ENCODE peak calls at places on chromosomes 3 and 15, in seven cellular contexts. Q is neural crest cell, I is progenitor cell of endocrine pancreas, K is GM13977, E is AG04449, R is B cell, P is HFF-Myc. V is an unnamed sample.

GRCh38 chr3:21531909-21532308 is 219.1 kb downstream of the ZNF385D start:
- DNase-seq in Q (no peak), I (no peak), K (no peak), E (no peak), R (no peak), P (no peak), V (no peak)

GRCh38 chr15:62187910-62188309 is 22.8 kb upstream of the C2CD4B start:
- DNase-seq in Q (no peak), I (no peak), K (no peak), E (no peak), R (no peak), P (no peak), V (no peak)

GRCh38 chr15:68650901-68651709 is 72.3 kb downstream of the CORO2B start:
- DNase-seq in Q (peak), I (peak), K (peak), E (no peak), R (peak), P (no peak), V (no peak)

GRCh38 chr3:144622845-144623244 is 651.2 kb downstream of the DIPK2A start:
- DNase-seq in Q (no peak), I (no peak), K (no peak), E (no peak), R (no peak), P (no peak), V (no peak)

GRCh38 chr3:82715091-82715856 is 953.8 kb upstream of the GBE1 start:
- DNase-seq in Q (no peak), I (no peak), K (no peak), E (no peak), R (no peak), P (no peak), V (no peak)

GRCh38 chr3:177537612-177538011 is 340.3 kb upstream of the TBL1XR1 start:
- DNase-seq in Q (no peak), I (no peak), K (no peak), E (no peak), R (no peak), P (no peak), V (no peak)

GRCh38 chr3:129621626-129622417 is 15.3 kb upstream of the PLXND1 start:
- DNase-seq in Q (no peak), I (no peak), K (no peak), E (no peak), R (no peak), P (no peak), V (no peak)

GRCh38 chr15:68583936-68584703 is 5.3 kb downstream of the CORO2B start:
- DNase-seq in Q (no peak), I (no peak), K (no peak), E (no peak), R (no peak), P (no peak), V (no peak)

GRCh38 chr3:155233213-155233612 is 60.3 kb downstream of the STRIT1 start:
- DNase-seq in Q (no peak), I (no peak), K (no peak), E (no peak), R (no peak), P (no peak), V (no peak)

GRCh38 chr15:80626643-80627120 is 68.4 kb upstream of the ABHD17C start:
- DNase-seq in Q (no peak), I (no peak), K (no peak), E (no peak), R (no peak), P (no peak), V (no peak)

GRCh38 chr15:41511331-41512077 is 2.1 kb downstream of the LTK start:
- DNase-seq in Q (no peak), I (peak), K (peak), E (no peak), R (no peak), P (no peak), V (no peak)

GRCh38 chr3:122030381-122031122 is 8.5 kb upstream of the ILDR1 start:
- DNase-seq in Q (no peak), I (no peak), K (peak), E (no peak), R (no peak), P (peak), V (no peak)

GRCh38 chr15:96171271-96171739 is 159.2 kb upstream of the NR2F2 start:
- DNase-seq in Q (no peak), I (no peak), K (no peak), E (no peak), R (no peak), P (no peak), V (no peak)

GRCh38 chr15:38690737-38691332 is 126.2 kb upstream of the RASGRP1 start:
- DNase-seq in Q (peak), I (peak), K (peak), E (no peak), R (peak), P (peak), V (peak)

GRCh38 chr3:159455741-159456181 is 532.9 kb upstream of the IL12A start:
- DNase-seq in Q (no peak), I (no peak), K (no peak), E (no peak), R (no peak), P (no peak), V (no peak)

GRCh38 chr3:147529551-147529950 is 120.4 kb downstream of the ZIC1 start:
- DNase-seq in Q (no peak), I (no peak), K (no peak), E (no peak), R (no peak), P (no peak), V (no peak)

GRCh38 chr3:189849262-189849661 is 218.1 kb downstream of the TP63 start:
- DNase-seq in Q (no peak), I (no peak), K (no peak), E (no peak), R (no peak), P (no peak), V (no peak)

GRCh38 chr15:101641894-101642293 is 10.3 kb downstream of the TM2D3 start:
- DNase-seq in Q (no peak), I (no peak), K (no peak), E (no peak), R (peak), P (no peak), V (no peak)

GRCh38 chr15:25797511-25798206 is 65.5 kb downstream of the ATP10A start:
- DNase-seq in Q (no peak), I (no peak), K (no peak), E (no peak), R (no peak), P (no peak), V (no peak)

GRCh38 chr15:78676424-78677110 is 35.6 kb upstream of the CHRNB4 start:
- DNase-seq in Q (no peak), I (no peak), K (no peak), E (no peak), R (no peak), P (no peak), V (no peak)

GRCh38 chr3:135081451-135082434 is 286.7 kb downstream of the EPHB1 start:
- DNase-seq in Q (no peak), I (no peak), K (no peak), E (no peak), R (no peak), P (no peak), V (no peak)

GRCh38 chr3:13493867-13494441 is 13.8 kb downstream of the HDAC11 start:
- DNase-seq in Q (no peak), I (no peak), K (no peak), E (no peak), R (no peak), P (no peak), V (no peak)

GRCh38 chr3:195385526-195385925 is 57.3 kb downstream of the ACAP2 start:
- DNase-seq in Q (no peak), I (no peak), K (no peak), E (no peak), R (no peak), P (no peak), V (no peak)

GRCh38 chr3:58013099-58013498 is 4.9 kb downstream of the FLNB start:
- DNase-seq in Q (no peak), I (no peak), K (no peak), E (no peak), R (no peak), P (no peak), V (no peak)

GRCh38 chr3:188948658-188949400 is 222.9 kb upstream of the TPRG1 start:
- DNase-seq in Q (no peak), I (no peak), K (no peak), E (peak), R (peak), P (peak), V (peak)

GRCh38 chr3:190519886-190520285 is 6.0 kb downstream of the IL1RAP start:
- DNase-seq in Q (no peak), I (no peak), K (no peak), E (no peak), R (no peak), P (no peak), V (no peak)

GRCh38 chr3:169404491-169404890 is 259.0 kb downstream of the MECOM start:
- DNase-seq in Q (peak), I (no peak), K (no peak), E (no peak), R (no peak), P (no peak), V (no peak)

GRCh38 chr3:7847021-7847420 is 654.6 kb upstream of the LMCD1 start:
- DNase-seq in Q (no peak), I (no peak), K (no peak), E (no peak), R (no peak), P (no peak), V (no peak)

GRCh38 chr15:61062268-61062667 is 166.8 kb downstream of the RORA start:
- DNase-seq in Q (no peak), I (no peak), K (no peak), E (no peak), R (no peak), P (no peak), V (no peak)

GRCh38 chr3:149713730-149714654 is 38.3 kb downstream of the COMMD2 start:
- DNase-seq in Q (no peak), I (no peak), K (no peak), E (no peak), R (no peak), P (no peak), V (no peak)

GRCh38 chr15:64975390-64975789 is 14.3 kb downstream of the SPG21 start:
- DNase-seq in Q (no peak), I (no peak), K (no peak), E (no peak), R (no peak), P (no peak), V (no peak)

GRCh38 chr3:35537265-35537664 is 102.1 kb upstream of the ARPP21 start:
- DNase-seq in Q (no peak), I (no peak), K (no peak), E (no peak), R (no peak), P (no peak), V (no peak)

GRCh38 chr15:88904808-88905327 is 8.3 kb downstream of the MFGE8 start:
- DNase-seq in Q (peak), I (peak), K (peak), E (no peak), R (peak), P (peak), V (no peak)

GRCh38 chr3:57100046-57100695 is 39.7 kb downstream of the SPATA12 start:
- DNase-seq in Q (peak), I (peak), K (peak), E (peak), R (peak), P (peak), V (peak)

GRCh38 chr3:61360297-61360696 is 109.0 kb upstream of the FHIT start:
- DNase-seq in Q (no peak), I (no peak), K (no peak), E (no peak), R (no peak), P (no peak), V (no peak)

GRCh38 chr3:63231556-63231955 is 46.6 kb upstream of the SYNPR start:
- DNase-seq in Q (no peak), I (no peak), K (no peak), E (no peak), R (no peak), P (no peak), V (no peak)

GRCh38 chr15:61151791-61152190 is 77.3 kb downstream of the RORA start:
- DNase-seq in Q (no peak), I (no peak), K (no peak), E (no peak), R (no peak), P (no peak), V (no peak)

GRCh38 chr3:152175576-152175883 is 93.2 kb upstream of the MBNL1 start:
- DNase-seq in Q (no peak), I (no peak), K (no peak), E (peak), R (no peak), P (no peak), V (peak)

GRCh38 chr15:81434882-81435281 is 60.9 kb upstream of the TMC3 start:
- DNase-seq in Q (no peak), I (no peak), K (no peak), E (no peak), R (no peak), P (no peak), V (no peak)

DNA sequence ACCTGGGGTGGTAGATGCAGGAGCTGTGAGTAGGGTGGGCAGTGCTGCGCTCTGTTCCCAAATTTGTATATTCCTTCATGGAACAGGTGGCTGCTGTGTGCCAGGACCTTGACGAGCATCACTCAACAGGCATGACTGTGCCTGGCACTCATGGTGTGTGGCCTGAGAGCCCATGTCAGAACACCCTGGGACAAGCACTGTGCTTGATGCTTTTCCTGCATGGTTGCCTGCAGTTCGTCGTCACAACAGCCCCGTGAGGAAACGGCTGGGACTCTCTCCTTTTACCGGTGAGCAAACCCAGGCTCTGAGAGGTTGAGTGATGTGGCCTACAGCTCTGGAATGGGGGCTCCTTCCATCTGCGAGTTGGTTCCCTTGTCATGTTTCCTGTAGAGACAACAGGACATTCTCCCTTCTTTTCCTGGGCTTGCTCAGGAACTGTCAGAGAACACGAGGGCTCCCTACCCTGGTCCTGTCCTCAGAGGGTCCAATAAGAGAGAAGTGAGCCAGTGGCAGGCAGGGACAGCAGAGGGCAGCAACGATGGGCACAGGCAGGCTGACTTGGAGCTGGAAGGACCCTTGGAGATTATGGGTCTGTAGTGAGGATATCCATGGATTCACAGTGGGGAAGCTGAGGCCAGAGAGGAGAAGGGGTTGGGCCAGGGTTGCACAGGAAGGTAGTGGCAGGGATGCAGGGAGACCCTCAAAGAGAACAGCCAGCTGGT is 37.4 kb downstream of the PRKCD start:
- DNase-seq in Q (no peak), I (no peak), K (no peak), E (no peak), R (no peak), P (no peak), V (no peak)
- TF ChIP-seq CTCF in Q (no peak), I (peak), K (no peak), E (peak), R (no peak), P (peak), V (no peak)

DNA sequence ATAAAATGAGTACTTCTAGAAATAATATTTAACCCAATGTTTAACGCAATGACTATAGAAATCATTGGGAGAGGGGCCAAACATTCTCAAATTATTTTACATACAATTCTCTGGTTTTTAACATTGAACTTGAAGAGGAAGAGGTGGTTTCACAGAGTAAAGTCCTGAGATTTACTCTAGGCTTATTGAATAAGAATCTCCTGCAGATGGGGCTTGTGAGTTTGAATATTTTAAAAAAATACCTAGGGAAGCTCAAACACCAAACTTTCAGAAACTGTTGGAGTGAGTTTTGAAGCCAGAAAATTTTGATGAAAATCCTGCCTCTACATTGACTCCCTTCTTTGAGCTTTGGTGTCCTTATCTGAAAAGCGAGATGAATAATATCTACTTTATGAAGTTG is 906.6 kb downstream of the TUSC7 start:
- DNase-seq in Q (no peak), I (no peak), K (no peak), E (no peak), R (no peak), P (no peak), V (no peak)
- TF ChIP-seq CTCF in Q (no peak), I (no peak), K (no peak), E (no peak), R (no peak), P (no peak), V (peak)

GRCh38 chr3:24579008-24579407 is 84.4 kb upstream of the THRB start:
- DNase-seq in Q (no peak), I (no peak), K (no peak), E (no peak), R (no peak), P (no peak), V (no peak)

GRCh38 chr3:24586920-24587319 is 92.3 kb upstream of the THRB start:
- DNase-seq in Q (no peak), I (no peak), K (no peak), E (no peak), R (no peak), P (no peak), V (no peak)

GRCh38 chr3:24578324-24578723 is 83.7 kb upstream of the THRB start:
- DNase-seq in Q (no peak), I (no peak), K (no peak), E (no peak), R (no peak), P (no peak), V (no peak)

GRCh38 chr3:24588568-24588967 is 93.9 kb upstream of the THRB start:
- DNase-seq in Q (no peak), I (no peak), K (no peak), E (no peak), R (no peak), P (no peak), V (no peak)

DNA sequence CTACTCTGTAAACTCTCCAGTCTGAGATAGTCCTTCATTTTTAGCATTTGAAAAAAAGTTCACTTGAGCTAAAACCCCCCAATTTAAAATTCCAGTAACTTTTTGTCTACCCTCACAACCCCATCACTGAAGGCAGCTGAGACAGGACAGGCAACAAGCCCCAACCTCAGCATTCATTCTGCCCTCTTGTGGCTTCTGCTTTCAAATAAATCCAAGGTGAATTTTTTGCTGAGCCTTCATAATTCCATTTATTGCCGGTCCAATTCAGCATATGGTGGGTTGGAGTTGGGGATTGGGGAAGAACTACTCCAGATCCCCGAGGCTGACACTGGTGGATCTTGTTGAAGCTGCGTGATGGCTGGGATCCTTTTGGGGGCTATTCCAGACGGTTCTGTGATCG is 88.4 kb upstream of the THRB start:
- DNase-seq in Q (no peak), I (no peak), K (no peak), E (no peak), R (peak), P (no peak), V (no peak)
- TF ChIP-seq CTCF in Q (no peak), I (no peak), K (peak), E (no peak), R (peak), P (peak), V (no peak)

GRCh38 chr3:107512108-107512507 is 10.7 kb upstream of the BBX start:
- DNase-seq in Q (no peak), I (no peak), K (no peak), E (no peak), R (no peak), P (no peak), V (no peak)
- TF ChIP-seq CTCF in Q (no peak), I (no peak), K (no peak), E (no peak), R (no peak), P (no peak), V (no peak)

GRCh38 chr3:186070996-186071395 is 37.9 kb downstream of the ETV5 start:
- DNase-seq in Q (no peak), I (no peak), K (no peak), E (no peak), R (no peak), P (peak), V (no peak)
- TF ChIP-seq CTCF in Q (no peak), I (no peak), K (no peak), E (no peak), R (no peak), P (no peak), V (no peak)

DNA sequence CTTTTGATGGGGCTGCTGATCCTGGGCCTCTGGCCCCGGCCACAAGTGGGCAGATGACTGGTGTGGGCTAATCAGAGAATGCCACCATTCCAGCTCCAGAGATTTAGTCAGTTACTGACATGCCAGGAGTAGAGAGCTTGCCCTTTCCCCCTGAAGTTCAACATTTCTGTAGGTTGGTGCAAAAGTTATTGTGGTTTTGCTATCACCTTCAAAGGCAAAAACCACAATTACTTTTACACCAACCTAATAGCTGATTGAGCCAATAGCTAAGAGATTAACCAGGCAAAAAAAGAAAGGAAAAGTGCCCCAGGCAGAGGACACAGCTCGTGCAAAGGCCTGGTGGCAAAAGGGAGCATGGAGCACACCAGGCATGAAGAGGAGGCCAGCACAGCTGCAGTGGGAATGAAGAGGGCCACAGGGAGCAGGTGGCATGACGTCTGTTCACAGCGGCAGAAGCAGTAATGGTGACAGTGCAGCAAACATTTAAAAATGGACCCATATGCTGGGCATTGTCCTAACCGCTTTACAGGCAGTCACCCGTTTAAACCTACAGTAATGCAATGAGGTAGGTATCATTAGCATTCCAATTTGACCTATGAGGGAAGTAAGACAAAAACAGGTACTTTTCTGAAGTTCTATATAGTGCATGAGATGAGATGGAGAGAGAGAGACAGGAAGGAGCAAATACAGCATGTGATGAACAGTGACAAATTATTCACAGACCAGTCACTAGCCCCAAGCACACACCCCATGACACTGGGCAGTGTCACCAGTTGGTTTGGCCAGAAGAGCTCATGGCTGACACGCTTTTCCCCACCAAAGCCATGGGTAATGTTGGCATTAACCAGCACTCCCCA is 373.1 kb upstream of the PROK2 start:
- DNase-seq in Q (no peak), I (no peak), K (no peak), E (no peak), R (peak), P (no peak), V (no peak)
- TF ChIP-seq CTCF in Q (no peak), I (no peak), K (no peak), E (no peak), R (no peak), P (no peak), V (no peak)